ENCODE peak calls at places on chromosomes 3 and 15, in nine cellular contexts. One of them, this sample, is unnamed.

GRCh38 chr3:120348065-120348980 is 831 bp downstream of the LRRC58 start:
- DNase-seq in astrocyte of the spinal cord: peak
- DNase-seq in AG10803: peak
- DNase-seq in heart right ventricle: peak
- DNase-seq in PC-3: peak
- DNase-seq in A673: peak
- DNase-seq in cardiac muscle cell: no peak
- DNase-seq in gastrocnemius medialis: no peak
- DNase-seq in HFF-Myc: no peak
- DNase-seq in this sample: peak

GRCh38 chr3:43286886-43287301 is 554 bp downstream of the SNRK start:
- DNase-seq in astrocyte of the spinal cord: no peak
- DNase-seq in AG10803: peak
- DNase-seq in heart right ventricle: no peak
- DNase-seq in PC-3: peak
- DNase-seq in A673: peak
- DNase-seq in cardiac muscle cell: no peak
- DNase-seq in gastrocnemius medialis: no peak
- DNase-seq in HFF-Myc: no peak
- DNase-seq in this sample: peak

GRCh38 chr15:77060560-77060959 is 10.3 kb downstream of the TSPAN3 start:
- DNase-seq in astrocyte of the spinal cord: peak
- DNase-seq in AG10803: peak
- DNase-seq in heart right ventricle: no peak
- DNase-seq in PC-3: no peak
- DNase-seq in A673: no peak
- DNase-seq in cardiac muscle cell: peak
- DNase-seq in gastrocnemius medialis: peak
- DNase-seq in HFF-Myc: no peak
- DNase-seq in this sample: peak

GRCh38 chr3:195155842-195156241 is 115.1 kb downstream of the XXYLT1 start:
- DNase-seq in astrocyte of the spinal cord: no peak
- DNase-seq in AG10803: no peak
- DNase-seq in heart right ventricle: no peak
- DNase-seq in PC-3: no peak
- DNase-seq in A673: no peak
- DNase-seq in cardiac muscle cell: no peak
- DNase-seq in gastrocnemius medialis: no peak
- DNase-seq in HFF-Myc: no peak
- DNase-seq in this sample: peak

GRCh38 chr15:100786139-100786531 is 93.5 kb upstream of the ALDH1A3 start:
- DNase-seq in astrocyte of the spinal cord: no peak
- DNase-seq in AG10803: no peak
- DNase-seq in heart right ventricle: no peak
- DNase-seq in PC-3: no peak
- DNase-seq in A673: no peak
- DNase-seq in cardiac muscle cell: no peak
- DNase-seq in gastrocnemius medialis: no peak
- DNase-seq in HFF-Myc: no peak
- DNase-seq in this sample: no peak

GRCh38 chr3:89059201-89059600 is 48.2 kb upstream of the EPHA3 start:
- DNase-seq in astrocyte of the spinal cord: peak
- DNase-seq in AG10803: peak
- DNase-seq in heart right ventricle: no peak
- DNase-seq in PC-3: peak
- DNase-seq in A673: peak
- DNase-seq in cardiac muscle cell: peak
- DNase-seq in gastrocnemius medialis: no peak
- DNase-seq in HFF-Myc: no peak
- DNase-seq in this sample: no peak

GRCh38 chr3:27993061-27993460 is 248.4 kb upstream of the CMC1 start:
- DNase-seq in astrocyte of the spinal cord: no peak
- DNase-seq in AG10803: no peak
- DNase-seq in heart right ventricle: no peak
- DNase-seq in PC-3: no peak
- DNase-seq in A673: no peak
- DNase-seq in cardiac muscle cell: no peak
- DNase-seq in gastrocnemius medialis: no peak
- DNase-seq in HFF-Myc: no peak
- DNase-seq in this sample: no peak

GRCh38 chr3:170585937-170586310 is at the start of gene SLC7A14:
- DNase-seq in astrocyte of the spinal cord: no peak
- DNase-seq in AG10803: no peak
- DNase-seq in heart right ventricle: no peak
- DNase-seq in PC-3: no peak
- DNase-seq in A673: no peak
- DNase-seq in cardiac muscle cell: peak
- DNase-seq in gastrocnemius medialis: no peak
- DNase-seq in HFF-Myc: no peak
- DNase-seq in this sample: no peak

GRCh38 chr3:42747581-42747980 is 25.5 kb downstream of the CCDC13 start:
- DNase-seq in astrocyte of the spinal cord: no peak
- DNase-seq in AG10803: no peak
- DNase-seq in heart right ventricle: no peak
- DNase-seq in PC-3: no peak
- DNase-seq in A673: peak
- DNase-seq in cardiac muscle cell: no peak
- DNase-seq in gastrocnemius medialis: no peak
- DNase-seq in HFF-Myc: no peak
- DNase-seq in this sample: no peak

GRCh38 chr3:120119846-120120510 is 25.7 kb upstream of the GSK3B start:
- DNase-seq in astrocyte of the spinal cord: no peak
- DNase-seq in AG10803: no peak
- DNase-seq in heart right ventricle: no peak
- DNase-seq in PC-3: no peak
- DNase-seq in A673: no peak
- DNase-seq in cardiac muscle cell: no peak
- DNase-seq in gastrocnemius medialis: no peak
- DNase-seq in HFF-Myc: no peak
- DNase-seq in this sample: no peak

GRCh38 chr3:112627419-112627818 is 13.5 kb downstream of the CCDC80 start:
- DNase-seq in astrocyte of the spinal cord: no peak
- DNase-seq in AG10803: peak
- DNase-seq in heart right ventricle: peak
- DNase-seq in PC-3: no peak
- DNase-seq in A673: no peak
- DNase-seq in cardiac muscle cell: peak
- DNase-seq in gastrocnemius medialis: no peak
- DNase-seq in HFF-Myc: no peak
- DNase-seq in this sample: no peak

GRCh38 chr15:89971592-89971997 is 29.5 kb upstream of the ZNF710 start:
- DNase-seq in astrocyte of the spinal cord: peak
- DNase-seq in AG10803: peak
- DNase-seq in heart right ventricle: peak
- DNase-seq in PC-3: peak
- DNase-seq in A673: peak
- DNase-seq in cardiac muscle cell: peak
- DNase-seq in gastrocnemius medialis: no peak
- DNase-seq in HFF-Myc: peak
- DNase-seq in this sample: peak

DNA sequence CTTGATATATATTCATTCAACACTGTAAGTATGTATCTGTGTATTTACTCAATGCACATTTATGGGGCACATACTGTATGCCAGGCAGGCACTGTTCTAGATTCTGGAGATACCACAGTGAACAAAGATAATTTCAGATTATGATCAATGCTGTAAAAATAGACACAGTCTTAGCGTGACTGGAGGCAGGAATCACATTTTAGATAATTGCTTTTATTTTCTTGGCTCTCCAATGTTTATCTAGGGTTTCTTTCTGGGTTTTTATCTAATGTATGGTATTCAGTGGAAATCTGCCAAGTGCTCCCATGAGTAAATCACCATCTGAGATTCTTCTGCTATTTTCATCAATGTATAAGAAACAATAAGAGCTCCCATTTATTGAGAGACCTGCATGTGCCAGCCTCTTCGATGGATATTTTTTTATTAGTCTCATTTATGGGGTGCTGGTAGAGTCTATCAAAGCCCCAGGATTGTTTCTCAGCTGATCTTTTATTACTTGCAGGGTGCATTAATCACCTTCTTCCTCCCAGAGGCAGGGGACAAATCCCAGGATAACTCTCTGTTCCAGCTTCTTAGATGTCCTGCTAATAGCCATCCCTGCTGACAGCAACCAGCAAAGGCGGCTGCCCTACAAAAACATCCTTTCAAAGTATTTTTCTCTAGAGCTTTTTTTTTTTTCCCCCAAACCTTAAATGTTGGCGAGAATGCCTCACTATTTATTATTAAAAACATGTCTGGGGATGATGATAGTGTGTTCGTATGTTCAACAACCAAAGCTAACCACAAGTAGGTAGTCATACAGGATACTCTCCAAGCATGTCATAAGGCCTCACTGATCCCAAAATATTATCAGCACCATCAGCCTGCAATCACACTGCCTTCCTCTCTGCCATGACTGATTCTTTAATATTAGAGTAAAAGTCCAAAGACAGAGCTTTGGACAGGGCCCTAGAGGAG is 331.0 kb upstream of the RASGRP1 start:
- DNase-seq in astrocyte of the spinal cord: peak
- DNase-seq in AG10803: peak
- DNase-seq in heart right ventricle: no peak
- DNase-seq in PC-3: peak
- DNase-seq in A673: no peak
- DNase-seq in cardiac muscle cell: peak
- DNase-seq in gastrocnemius medialis: no peak
- DNase-seq in HFF-Myc: peak
- DNase-seq in this sample: peak
- TF ChIP-seq CTCF in astrocyte of the spinal cord: no peak
- TF ChIP-seq CTCF in AG10803: no peak
- TF ChIP-seq CTCF in heart right ventricle: no peak
- TF ChIP-seq CTCF in PC-3: no peak
- TF ChIP-seq CTCF in A673: no peak
- TF ChIP-seq CTCF in cardiac muscle cell: no peak
- TF ChIP-seq CTCF in gastrocnemius medialis: no peak
- TF ChIP-seq CTCF in HFF-Myc: no peak
- TF ChIP-seq CTCF in this sample: no peak

GRCh38 chr3:156691920-156692319 is 17.5 kb downstream of the TIPARP start:
- DNase-seq in astrocyte of the spinal cord: peak
- DNase-seq in AG10803: peak
- DNase-seq in heart right ventricle: no peak
- DNase-seq in PC-3: peak
- DNase-seq in A673: peak
- DNase-seq in cardiac muscle cell: peak
- DNase-seq in gastrocnemius medialis: no peak
- DNase-seq in HFF-Myc: peak
- DNase-seq in this sample: peak
- H3K4me3 ChIP-seq in astrocyte of the spinal cord: no peak
- H3K4me3 ChIP-seq in AG10803: peak
- H3K4me3 ChIP-seq in heart right ventricle: no peak
- H3K4me3 ChIP-seq in PC-3: peak
- H3K4me3 ChIP-seq in A673: peak
- H3K4me3 ChIP-seq in cardiac muscle cell: no peak
- H3K4me3 ChIP-seq in gastrocnemius medialis: no peak
- H3K4me3 ChIP-seq in HFF-Myc: no peak
- H3K4me3 ChIP-seq in this sample: peak

GRCh38 chr3:196519738-196520122 is 4.6 kb upstream of the SMCO1 start:
- DNase-seq in astrocyte of the spinal cord: no peak
- DNase-seq in AG10803: no peak
- DNase-seq in heart right ventricle: no peak
- DNase-seq in PC-3: no peak
- DNase-seq in A673: no peak
- DNase-seq in cardiac muscle cell: no peak
- DNase-seq in gastrocnemius medialis: no peak
- DNase-seq in HFF-Myc: no peak
- DNase-seq in this sample: no peak

GRCh38 chr3:196517919-196518318 is 2.8 kb upstream of the SMCO1 start:
- DNase-seq in astrocyte of the spinal cord: no peak
- DNase-seq in AG10803: no peak
- DNase-seq in heart right ventricle: no peak
- DNase-seq in PC-3: peak
- DNase-seq in A673: peak
- DNase-seq in cardiac muscle cell: peak
- DNase-seq in gastrocnemius medialis: no peak
- DNase-seq in HFF-Myc: no peak
- DNase-seq in this sample: no peak

GRCh38 chr3:196517142-196517808 is 2.1 kb upstream of the SMCO1 start:
- DNase-seq in astrocyte of the spinal cord: no peak
- DNase-seq in AG10803: no peak
- DNase-seq in heart right ventricle: no peak
- DNase-seq in PC-3: peak
- DNase-seq in A673: no peak
- DNase-seq in cardiac muscle cell: no peak
- DNase-seq in gastrocnemius medialis: no peak
- DNase-seq in HFF-Myc: no peak
- DNase-seq in this sample: no peak

GRCh38 chr3:196514913-196515621 is at the start of gene SMCO1:
- DNase-seq in astrocyte of the spinal cord: no peak
- DNase-seq in AG10803: no peak
- DNase-seq in heart right ventricle: no peak
- DNase-seq in PC-3: no peak
- DNase-seq in A673: no peak
- DNase-seq in cardiac muscle cell: no peak
- DNase-seq in gastrocnemius medialis: peak
- DNase-seq in HFF-Myc: no peak
- DNase-seq in this sample: no peak

GRCh38 chr3:196518999-196519737 is 4.0 kb upstream of the SMCO1 start:
- DNase-seq in astrocyte of the spinal cord: peak
- DNase-seq in AG10803: peak
- DNase-seq in heart right ventricle: peak
- DNase-seq in PC-3: peak
- DNase-seq in A673: peak
- DNase-seq in cardiac muscle cell: peak
- DNase-seq in gastrocnemius medialis: peak
- DNase-seq in HFF-Myc: no peak
- DNase-seq in this sample: peak
- TF ChIP-seq CTCF in astrocyte of the spinal cord: peak
- TF ChIP-seq CTCF in AG10803: peak
- TF ChIP-seq CTCF in heart right ventricle: peak
- TF ChIP-seq CTCF in PC-3: peak
- TF ChIP-seq CTCF in A673: peak
- TF ChIP-seq CTCF in cardiac muscle cell: peak
- TF ChIP-seq CTCF in gastrocnemius medialis: peak
- TF ChIP-seq CTCF in HFF-Myc: peak
- TF ChIP-seq CTCF in this sample: peak

DNA sequence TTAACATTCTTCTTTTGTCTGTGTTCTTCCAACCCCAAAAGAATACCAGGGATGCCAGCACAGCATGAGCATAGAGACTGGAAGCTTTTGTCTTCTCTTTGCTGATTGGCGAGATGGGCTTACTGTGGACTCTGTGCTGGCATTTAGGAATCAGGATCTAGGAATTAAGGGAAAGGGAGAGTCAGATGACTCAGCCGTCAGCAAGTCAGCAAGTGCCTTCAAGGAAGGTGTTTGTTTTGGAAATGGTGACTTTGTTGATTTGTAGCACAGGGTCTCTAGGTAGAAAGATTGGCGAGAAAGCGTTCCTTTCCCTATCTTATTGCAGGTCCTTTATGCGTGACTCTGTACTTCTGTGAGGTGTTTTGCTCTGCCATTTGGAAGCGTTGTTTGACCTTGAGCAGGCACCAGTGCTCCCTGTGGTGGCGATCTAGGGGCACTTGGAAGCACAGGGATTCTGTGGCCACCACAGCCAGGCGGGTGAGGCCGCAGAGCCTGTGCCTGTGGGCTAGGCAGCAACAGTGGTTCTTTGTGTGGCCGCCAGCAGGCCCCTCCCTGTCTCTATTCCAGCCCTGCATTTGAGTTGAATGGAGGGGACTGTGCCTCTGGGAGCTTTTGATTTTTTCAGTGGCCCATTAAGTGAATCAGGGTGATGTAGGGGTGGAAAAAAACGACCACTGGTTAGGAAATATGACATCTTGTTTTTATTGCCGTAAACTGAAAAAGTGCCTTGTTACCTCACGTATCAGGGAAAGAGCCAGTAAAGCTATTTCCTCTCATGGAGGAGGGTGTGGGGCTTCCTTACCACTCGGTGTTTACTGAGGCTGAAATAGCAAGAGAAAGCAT is 19.0 kb downstream of the FAN1 start:
- DNase-seq in astrocyte of the spinal cord: peak
- DNase-seq in AG10803: peak
- DNase-seq in heart right ventricle: no peak
- DNase-seq in PC-3: peak
- DNase-seq in A673: peak
- DNase-seq in cardiac muscle cell: peak
- DNase-seq in gastrocnemius medialis: no peak
- DNase-seq in HFF-Myc: no peak
- DNase-seq in this sample: no peak
- H3K4me3 ChIP-seq in astrocyte of the spinal cord: no peak
- H3K4me3 ChIP-seq in AG10803: no peak
- H3K4me3 ChIP-seq in heart right ventricle: no peak
- H3K4me3 ChIP-seq in PC-3: no peak
- H3K4me3 ChIP-seq in A673: no peak
- H3K4me3 ChIP-seq in cardiac muscle cell: no peak
- H3K4me3 ChIP-seq in gastrocnemius medialis: no peak
- H3K4me3 ChIP-seq in HFF-Myc: no peak
- H3K4me3 ChIP-seq in this sample: no peak